ENCODE peak calls at places on chromosomes 3 and 15, in four cellular contexts. One of them, this sample, is unnamed.

GRCh38 chr15:60569596-60569995 is 90.7 kb upstream of the ICE2 start:
- DNase-seq in fibroblast of pulmonary artery: no peak
- DNase-seq in OCI-LY7: no peak
- DNase-seq in left lung: no peak
- DNase-seq in this sample: no peak

GRCh38 chr3:99638244-99638948 is at the start of gene COL8A1:
- DNase-seq in fibroblast of pulmonary artery: peak; percentile 77
- DNase-seq in OCI-LY7: no peak
- DNase-seq in left lung: peak; percentile 84
- DNase-seq in this sample: no peak

GRCh38 chr3:16846373-16847078 is 38.2 kb upstream of the PLCL2 start:
- DNase-seq in fibroblast of pulmonary artery: no peak
- DNase-seq in left lung: no peak
- DNase-seq in OCI-LY7: no peak
- DNase-seq in this sample: no peak

GRCh38 chr15:40054746-40055575 is 16.0 kb upstream of the SRP14 start:
- DNase-seq in OCI-LY7: peak; percentile 86
- DNase-seq in fibroblast of pulmonary artery: no peak
- DNase-seq in left lung: peak; percentile 53
- DNase-seq in this sample: peak; percentile 64

GRCh38 chr3:75329713-75330112 is 334.4 kb upstream of the FRG2C start:
- DNase-seq in left lung: no peak
- DNase-seq in fibroblast of pulmonary artery: no peak
- DNase-seq in OCI-LY7: no peak
- DNase-seq in this sample: no peak

GRCh38 chr3:37054370-37054769 is 61.1 kb downstream of the MLH1 start:
- DNase-seq in OCI-LY7: peak; percentile 22
- DNase-seq in fibroblast of pulmonary artery: peak; percentile 65
- DNase-seq in left lung: no peak
- DNase-seq in this sample: peak; percentile 77

GRCh38 chr15:40543082-40543481 is 21.8 kb downstream of the CCDC32 start:
- DNase-seq in left lung: no peak
- DNase-seq in fibroblast of pulmonary artery: no peak
- DNase-seq in OCI-LY7: no peak
- DNase-seq in this sample: no peak

GRCh38 chr3:115323380-115323779 is 176.3 kb upstream of the ZBTB20 start:
- DNase-seq in fibroblast of pulmonary artery: no peak
- DNase-seq in left lung: no peak
- DNase-seq in OCI-LY7: no peak
- DNase-seq in this sample: no peak

GRCh38 chr3:48593337-48593736 is 1.8 kb downstream of the COL7A1 start:
- DNase-seq in fibroblast of pulmonary artery: no peak
- DNase-seq in OCI-LY7: no peak
- DNase-seq in left lung: no peak
- DNase-seq in this sample: no peak

GRCh38 chr15:74172751-74173544 is 562 bp upstream of the ISLR start:
- DNase-seq in left lung: peak; percentile 60
- DNase-seq in fibroblast of pulmonary artery: peak; percentile 77
- DNase-seq in OCI-LY7: no peak
- DNase-seq in this sample: no peak

GRCh38 chr3:60282840-60283239 is 968.4 kb downstream of the FHIT start:
- DNase-seq in left lung: no peak
- DNase-seq in fibroblast of pulmonary artery: no peak
- DNase-seq in OCI-LY7: no peak
- DNase-seq in this sample: no peak

GRCh38 chr15:40441012-40441735 is 421 bp downstream of the BAHD1 start:
- DNase-seq in fibroblast of pulmonary artery: no peak
- DNase-seq in left lung: no peak
- DNase-seq in OCI-LY7: peak; percentile 43
- DNase-seq in this sample: no peak

GRCh38 chr15:37788330-37788729 is 146.1 kb upstream of the TMCO5A start:
- DNase-seq in OCI-LY7: no peak
- DNase-seq in left lung: no peak
- DNase-seq in fibroblast of pulmonary artery: no peak
- DNase-seq in this sample: no peak

GRCh38 chr15:41772720-41773331 is 1.5 kb upstream of the MAPKBP1 start:
- DNase-seq in left lung: no peak
- DNase-seq in OCI-LY7: peak; percentile 82
- DNase-seq in fibroblast of pulmonary artery: peak; percentile 83
- DNase-seq in this sample: peak; percentile 83

GRCh38 chr3:171862993-171863521 is 19.9 kb downstream of the TMEM212 start:
- DNase-seq in left lung: no peak
- DNase-seq in OCI-LY7: no peak
- DNase-seq in fibroblast of pulmonary artery: peak; percentile 87
- DNase-seq in this sample: no peak
- H3K4me3 ChIP-seq in left lung: no peak overlapping the region
- H3K4me3 ChIP-seq in OCI-LY7: no peak overlapping the region
- H3K4me3 ChIP-seq in fibroblast of pulmonary artery: no peak overlapping the region
- H3K4me3 ChIP-seq in this sample: no peak overlapping the region

GRCh38 chr3:122081543-122081942 is 26.4 kb downstream of the CD86 start:
- DNase-seq in left lung: no peak
- DNase-seq in OCI-LY7: no peak
- DNase-seq in fibroblast of pulmonary artery: no peak
- DNase-seq in this sample: no peak
- H3K4me3 ChIP-seq in left lung: no peak overlapping the region
- H3K4me3 ChIP-seq in OCI-LY7: no peak overlapping the region
- H3K4me3 ChIP-seq in fibroblast of pulmonary artery: no peak overlapping the region
- H3K4me3 ChIP-seq in this sample: no peak overlapping the region

GRCh38 chr15:51266548-51266947 is 71.8 kb downstream of the CYP19A1 start:
- DNase-seq in fibroblast of pulmonary artery: no peak
- DNase-seq in OCI-LY7: no peak
- DNase-seq in left lung: no peak
- DNase-seq in this sample: no peak
- H3K4me3 ChIP-seq in fibroblast of pulmonary artery: peak overlapping the region; percentile 53
- H3K4me3 ChIP-seq in OCI-LY7: no peak overlapping the region
- H3K4me3 ChIP-seq in left lung: no peak overlapping the region
- H3K4me3 ChIP-seq in this sample: peak overlapping the region; percentile 53

GRCh38 chr15:99016680-99017321 is 9.2 kb upstream of the PGPEP1L start:
- DNase-seq in OCI-LY7: no peak
- DNase-seq in left lung: no peak
- DNase-seq in fibroblast of pulmonary artery: no peak
- DNase-seq in this sample: peak; percentile 57
- H3K4me3 ChIP-seq in OCI-LY7: no peak overlapping the region
- H3K4me3 ChIP-seq in left lung: no peak overlapping the region
- H3K4me3 ChIP-seq in fibroblast of pulmonary artery: no peak overlapping the region
- H3K4me3 ChIP-seq in this sample: no peak overlapping the region

GRCh38 chr15:90550919-90551318 is 21.2 kb downstream of the CRTC3 start:
- DNase-seq in left lung: no peak
- DNase-seq in fibroblast of pulmonary artery: no peak
- DNase-seq in OCI-LY7: peak; percentile 77
- DNase-seq in this sample: peak; percentile 85
- H3K4me3 ChIP-seq in left lung: no peak overlapping the region
- H3K4me3 ChIP-seq in fibroblast of pulmonary artery: no peak overlapping the region
- H3K4me3 ChIP-seq in OCI-LY7: peak overlapping the region; percentile 32
- H3K4me3 ChIP-seq in this sample: no peak overlapping the region

This sample was measured in NB4.